ENCODE peak calls at places on chromosomes 13 and 19, in nine cellular contexts. S, Z, D, P, Q, V, Y, K and X are unnamed samples.

GRCh38 chr13:25192052-25192451 is 20.0 kb upstream of the AMER2 start:
- DNase-seq in V (no peak), Q (no peak), S (no peak), P (no peak), Y (no peak), Z (no peak), K (no peak), D (no peak), X (no peak)

GRCh38 chr13:107266657-107267056 is 698.7 kb upstream of the ARGLU1 start:
- DNase-seq in D (no peak), Y (no peak), V (no peak), Z (no peak), Q (no peak), P (no peak), S (no peak), K (no peak), X (no peak)

GRCh38 chr19:40528078-40528477 is 48.6 kb upstream of the SHKBP1 start:
- DNase-seq in K (no peak), D (no peak), Z (no peak), Y (no peak), S (no peak), P (no peak), V (no peak), Q (no peak), X (no peak)

GRCh38 chr19:16040642-16041041 is 35.7 kb upstream of the TPM4 start:
- DNase-seq in Y (no peak), V (no peak), K (no peak), D (no peak), S (no peak), Q (no peak), Z (no peak), P (peak), X (no peak)

GRCh38 chr19:17475541-17476115 is 5.3 kb downstream of the SLC27A1 start:
- DNase-seq in P (peak), Z (no peak), V (peak), S (no peak), Q (no peak), D (no peak), Y (peak), K (no peak), X (no peak)

GRCh38 chr19:10332158-10332964 is 968 bp downstream of the RAVER1 start:
- DNase-seq in P (no peak), Y (no peak), S (no peak), V (no peak), K (no peak), D (no peak), Z (no peak), Q (no peak), X (no peak)

GRCh38 chr19:12939292-12939606 is 840 bp downstream of the CALR start:
- DNase-seq in V (no peak), Q (peak), Y (no peak), Z (no peak), D (peak), P (peak), K (no peak), S (no peak), X (no peak)

GRCh38 chr13:43848250-43848649 is 31.3 kb downstream of the CCDC122 start:
- DNase-seq in Z (no peak), Y (no peak), V (no peak), P (peak), S (no peak), D (no peak), K (no peak), Q (no peak), X (no peak)

GRCh38 chr13:32264407-32264806 is 50.8 kb downstream of the ZAR1L start:
- DNase-seq in Q (no peak), Y (no peak), S (no peak), K (no peak), D (no peak), P (peak), V (peak), Z (no peak), X (no peak)

GRCh38 chr13:111343186-111343805 is 22.9 kb downstream of the TEX29 start:
- DNase-seq in Q (no peak), Y (no peak), K (no peak), D (no peak), P (no peak), Z (no peak), V (no peak), S (no peak), X (no peak)

GRCh38 chr13:43573361-43573740 is 213.4 kb downstream of the ENOX1 start:
- DNase-seq in D (no peak), P (peak), V (no peak), Y (no peak), S (no peak), Z (no peak), Q (no peak), K (no peak), X (no peak)

GRCh38 chr19:35349614-35350521 is 2.2 kb downstream of the FFAR1 start:
- DNase-seq in Y (no peak), K (peak), Q (no peak), S (no peak), D (no peak), V (no peak), P (no peak), Z (no peak), X (no peak)

GRCh38 chr13:24274452-24274971 is 34.9 kb upstream of the C1QTNF9 start:
- DNase-seq in Q (peak), V (peak), Y (no peak), Z (no peak), P (peak), S (peak), K (no peak), D (peak), X (peak)

GRCh38 chr19:35357867-35358573 is at the start of gene FFAR3:
- DNase-seq in Z (no peak), Y (no peak), P (peak), Q (no peak), K (peak), V (peak), D (no peak), S (no peak), X (no peak)